ENCODE peak calls at places on chromosomes 2 and 18, in ten cellular contexts. F, C, K, Z, N, W, X, G, A and P are unnamed samples.

GRCh38 chr2:239149501-239149900 is 251.3 kb downstream of the HDAC4 start:
- DNase-seq in F (no peak), A (no peak), C (peak; percentile 27), W (peak; percentile 6), G (no peak), X (no peak), N (no peak), Z (no peak), K (no peak), P (no peak)

GRCh38 chr2:63044360-63045327 is 6.0 kb upstream of the OTX1 start:
- DNase-seq in F (no peak), W (no peak), Z (no peak), A (no peak), G (no peak), C (no peak), K (no peak), X (no peak), N (no peak), P (no peak)

GRCh38 chr2:51638811-51639210 is 606.9 kb upstream of the NRXN1 start:
- DNase-seq in A (peak; percentile 19), X (no peak), N (no peak), W (no peak), K (no peak), Z (no peak), F (no peak), C (no peak), G (no peak), P (no peak)

GRCh38 chr2:191013617-191013875 is 425 bp downstream of the STAT1 start:
- DNase-seq in X (no peak), N (peak; percentile 25), G (no peak), A (no peak), K (no peak), W (no peak), Z (no peak), C (no peak), F (peak; percentile 25), P (no peak)

GRCh38 chr2:18387479-18388206 is 172.8 kb downstream of the RDH14 start:
- DNase-seq in W (peak; percentile 78), G (peak; percentile 84), F (peak; percentile 86), K (peak; percentile 70), X (peak; percentile 88), C (peak; percentile 71), Z (peak; percentile 60), A (peak; percentile 79), N (peak; percentile 88), P (peak; percentile 72)

GRCh38 chr18:34342960-34343359 is 118.2 kb upstream of the NOL4 start:
- DNase-seq in Z (no peak), G (no peak), C (no peak), W (no peak), X (no peak), A (peak; percentile 28), N (no peak), K (no peak), F (peak; percentile 56), P (no peak)

GRCh38 chr2:104690255-104690999 is 163.5 kb upstream of the POU3F3 start:
- DNase-seq in C (no peak), G (no peak), N (no peak), Z (no peak), X (no peak), W (no peak), A (no peak), F (no peak), K (no peak), P (no peak)

GRCh38 chr2:82314836-82315472 is 2010.4 kb upstream of the LRRTM1 start:
- DNase-seq in W (no peak), Z (no peak), X (no peak), N (no peak), G (no peak), K (no peak), C (no peak), F (no peak), A (no peak), P (no peak)

GRCh38 chr2:238928520-238929241 is 80.8 kb downstream of the TWIST2 start:
- DNase-seq in G (peak; percentile 21), N (no peak), A (no peak), W (peak; percentile 10), X (no peak), C (peak; percentile 46), F (no peak), K (no peak), Z (no peak), P (no peak)

GRCh38 chr2:17648571-17648970 is 105.0 kb downstream of the SMC6 start:
- DNase-seq in A (no peak), C (no peak), K (no peak), W (no peak), G (no peak), Z (no peak), N (no peak), X (no peak), F (no peak), P (no peak)

GRCh38 chr2:235468978-235469694 is 24.7 kb upstream of the AGAP1 start:
- DNase-seq in W (no peak), N (peak; percentile 84), G (peak; percentile 36), C (no peak), K (peak; percentile 37), A (peak; percentile 94), Z (peak; percentile 52), X (no peak), F (peak; percentile 95), P (peak; percentile 64)

GRCh38 chr2:158969717-158970521 is 1.5 kb downstream of the TANC1 start:
- DNase-seq in W (no peak), A (peak; percentile 21), G (peak; percentile 63), F (peak; percentile 9), X (peak; percentile 30), K (peak; percentile 48), C (peak; percentile 58), Z (no peak), N (peak; percentile 42), P (no peak)

GRCh38 chr2:240344904-240345303 is 90.6 kb upstream of the GPC1 start:
- DNase-seq in A (no peak), X (no peak), Z (no peak), F (peak; percentile 32), C (no peak), W (no peak), G (no peak), K (no peak), N (no peak), P (no peak)
- TF ChIP-seq CTCF in A (peak; percentile 9), X (peak; percentile 12), Z (no peak), F (peak; percentile 1), C (no peak), W (no peak), G (no peak), K (no peak), N (no peak), P (no peak)

GRCh38 chr18:29160123-29160522 is 983.2 kb upstream of the CDH2 start:
- DNase-seq in G (no peak), F (no peak), C (no peak), X (no peak), K (no peak), W (no peak), Z (no peak), N (no peak), A (no peak), P (no peak)

GRCh38 chr18:29163596-29163995 is 986.7 kb upstream of the CDH2 start:
- DNase-seq in Z (no peak), X (no peak), W (no peak), C (no peak), N (no peak), G (no peak), A (no peak), K (no peak), F (peak; percentile 25), P (no peak)

GRCh38 chr18:29157905-29158304 is 981.0 kb upstream of the CDH2 start:
- DNase-seq in A (peak; percentile 22), N (no peak), Z (no peak), W (no peak), F (no peak), X (no peak), K (no peak), G (no peak), C (no peak), P (no peak)

GRCh38 chr18:29164020-29164706 is 987.2 kb upstream of the CDH2 start:
- DNase-seq in K (no peak), G (no peak), A (peak; percentile 96), Z (peak; percentile 90), W (no peak), C (no peak), X (no peak), F (peak; percentile 96), N (peak; percentile 93), P (peak; percentile 87)

GRCh38 chr18:29161429-29161828 is 984.5 kb upstream of the CDH2 start:
- DNase-seq in F (no peak), W (no peak), A (peak; percentile 26), X (no peak), N (no peak), K (no peak), C (no peak), Z (no peak), G (no peak), P (no peak)
- H3K4me3 ChIP-seq in F (no peak overlapping the region), W (no peak overlapping the region), A (no peak overlapping the region), X (no peak overlapping the region), N (no peak overlapping the region), K (no peak overlapping the region), C (no peak overlapping the region), Z (no peak overlapping the region), G (no peak overlapping the region), P (no peak overlapping the region)

GRCh38 chr2:31736695-31737454 is 156.1 kb upstream of the SRD5A2 start:
- DNase-seq in G (peak; percentile 84), A (no peak), Z (no peak), N (no peak), F (no peak), K (no peak), X (no peak), C (no peak), W (no peak), P (no peak)

GRCh38 chr2:31735716-31736115 is 155.0 kb upstream of the SRD5A2 start:
- DNase-seq in A (no peak), W (no peak), F (no peak), Z (no peak), K (no peak), X (no peak), C (no peak), N (no peak), G (no peak), P (no peak)

GRCh38 chr2:31739156-31739555 is 158.4 kb upstream of the SRD5A2 start:
- DNase-seq in X (no peak), Z (no peak), F (no peak), A (no peak), C (no peak), K (no peak), N (no peak), W (no peak), G (no peak), P (no peak)
- TF ChIP-seq CTCF in X (no peak), Z (no peak), F (no peak), A (no peak), C (no peak), K (no peak), N (no peak), W (no peak), G (no peak), P (no peak)

DNA sequence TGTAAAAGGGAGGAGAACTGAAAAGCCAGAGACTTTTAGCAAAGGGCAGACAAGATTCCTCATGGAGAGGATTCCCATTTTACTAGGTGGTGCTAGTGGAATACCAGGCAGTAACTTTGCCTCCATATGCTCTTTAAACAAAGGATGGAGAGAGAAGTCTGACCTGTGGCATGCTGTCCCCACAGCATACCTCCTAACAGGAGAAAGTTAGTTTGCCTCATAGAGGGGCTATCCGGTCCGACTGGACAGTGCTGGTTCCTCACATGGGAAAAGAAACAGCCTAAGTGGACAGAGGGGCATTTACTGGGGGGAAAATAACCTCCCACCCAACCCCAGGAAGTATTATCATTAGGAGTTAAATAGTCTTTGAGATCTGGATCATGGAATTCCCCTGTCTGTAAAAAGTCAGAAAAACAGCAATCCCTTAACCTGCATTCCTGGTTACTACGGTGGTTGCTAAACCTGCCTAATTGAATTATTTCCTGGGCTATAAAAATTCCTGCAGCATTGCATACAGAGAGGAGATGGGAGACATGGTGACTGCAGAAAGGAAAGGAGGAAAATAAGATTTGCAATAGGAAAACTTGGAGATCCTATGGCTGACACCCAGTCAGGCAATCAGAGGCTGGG is 31.5 kb upstream of the GMCL1 start:
- DNase-seq in K (no peak), F (no peak), A (no peak), C (no peak), X (no peak), N (no peak), G (no peak), W (no peak), Z (no peak), P (no peak)
- H3K4me3 ChIP-seq in K (peak overlapping the region; percentile 47), F (peak overlapping the region; percentile 36), A (no peak overlapping the region), C (peak overlapping the region; percentile 59), X (no peak overlapping the region), N (no peak overlapping the region), G (peak overlapping the region; percentile 17), W (no peak overlapping the region), Z (peak overlapping the region; percentile 48), P (peak overlapping the region; percentile 19)